ENCODE peak calls at places on chromosomes 1 and 21, in ten cellular contexts. T is IMR-90, C is right lobe of liver, R is fibroblast of the aortic adventitia, P is fibroblast of lung, Y is upper lobe of right lung, I is neural progenitor cell, E is testis, G is coronary artery, A is astrocyte of the spinal cord. L is an unnamed sample.

GRCh38 chr1:59057211-59057694 is 239.6 kb upstream of the FGGY start:
- DNase-seq in Y (no peak), E (peak; percentile 76), P (peak; percentile 98), R (peak; percentile 98), I (peak; percentile 45), C (peak; percentile 62), T (peak; percentile 93), G (peak; percentile 92), A (peak; percentile 91), L (peak; percentile 99)

GRCh38 chr1:55490556-55490955 is 275.4 kb upstream of the USP24 start:
- DNase-seq in T (peak; percentile 76), A (no peak), I (no peak), G (no peak), E (no peak), P (peak; percentile 53), R (peak; percentile 33), Y (no peak), C (no peak), L (peak; percentile 72)

GRCh38 chr21:38987551-38988210 is 182.0 kb downstream of the ETS2 start:
- DNase-seq in C (no peak), A (no peak), E (peak; percentile 27), G (no peak), I (no peak), T (no peak), P (no peak), Y (no peak), R (no peak), L (no peak)

GRCh38 chr1:21734526-21734925 is 48.4 kb downstream of the USP48 start:
- DNase-seq in E (no peak), R (peak; percentile 11), I (no peak), P (no peak), A (no peak), C (no peak), Y (no peak), T (peak; percentile 18), G (no peak), L (peak; percentile 39)

GRCh38 chr1:8059161-8059622 is 33.1 kb upstream of the ERRFI1 start:
- DNase-seq in I (no peak), R (peak; percentile 86), E (no peak), T (peak; percentile 75), C (no peak), A (peak; percentile 73), P (peak; percentile 94), Y (no peak), G (peak; percentile 81), L (peak; percentile 63)

GRCh38 chr1:93051961-93052360 is 27.1 kb upstream of the MTF2 start:
- DNase-seq in G (no peak), E (no peak), C (no peak), A (no peak), I (no peak), R (no peak), T (no peak), Y (no peak), P (no peak), L (peak; percentile 31)

GRCh38 chr1:234315588-234315987 is 57.7 kb upstream of the COA6 start:
- DNase-seq in Y (no peak), A (no peak), E (no peak), I (no peak), C (no peak), G (no peak), R (no peak), T (no peak), P (no peak), L (no peak)

GRCh38 chr1:220217383-220217988 is 54.8 kb downstream of the RAB3GAP2 start:
- DNase-seq in I (peak; percentile 16), R (no peak), A (no peak), C (no peak), G (no peak), Y (no peak), T (no peak), P (no peak), E (no peak), L (no peak)

GRCh38 chr21:33890187-33890586 is 25.4 kb downstream of the ATP5PO start:
- DNase-seq in P (no peak), E (no peak), T (no peak), G (no peak), I (no peak), R (no peak), Y (no peak), C (no peak), A (no peak), L (no peak)

GRCh38 chr21:33893917-33894316 is 21.7 kb downstream of the ATP5PO start:
- DNase-seq in A (no peak), G (no peak), Y (no peak), R (no peak), E (no peak), T (no peak), C (no peak), P (no peak), I (peak; percentile 56), L (no peak)

GRCh38 chr21:33895356-33895755 is 20.2 kb downstream of the ATP5PO start:
- DNase-seq in Y (no peak), R (no peak), T (no peak), A (no peak), P (no peak), G (no peak), C (no peak), I (no peak), E (no peak), L (no peak)

GRCh38 chr21:33894736-33895288 is 20.8 kb downstream of the ATP5PO start:
- DNase-seq in T (peak; percentile 89), Y (peak; percentile 82), C (peak; percentile 74), I (peak; percentile 89), P (peak; percentile 87), G (peak; percentile 85), E (peak; percentile 89), R (peak; percentile 89), A (peak; percentile 88), L (peak; percentile 87)

DNA sequence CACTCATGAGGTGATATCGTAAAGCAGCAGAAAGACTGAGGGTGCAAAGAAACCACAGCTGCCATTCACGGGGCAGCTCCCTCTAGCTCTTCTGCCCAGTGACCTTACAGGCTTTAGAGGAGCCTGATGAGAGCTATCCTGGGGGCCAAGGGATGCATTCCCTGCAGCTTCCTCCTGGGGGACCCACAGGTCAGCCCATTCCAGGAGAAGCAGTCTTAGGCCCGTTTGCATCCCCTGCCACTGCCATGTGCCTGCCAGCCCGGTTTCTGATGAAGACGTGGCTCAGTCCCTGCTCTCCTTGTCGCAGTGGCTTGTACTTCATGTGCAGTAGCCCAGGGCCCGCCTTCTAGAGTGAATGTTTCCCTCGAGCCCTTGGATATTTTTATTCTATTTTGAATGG is 22.8 kb downstream of the ATP5PO start:
- DNase-seq in A (no peak), T (no peak), Y (no peak), R (no peak), E (no peak), G (no peak), P (no peak), C (no peak), I (peak; percentile 65), L (no peak)
- TF ChIP-seq CTCF in A (no peak), T (no peak), Y (no peak), R (no peak), E (no peak), G (no peak), P (no peak), C (no peak), I (peak; percentile 47), L (peak; percentile 13)

GRCh38 chr1:232291258-232291657 is 338.7 kb downstream of the SIPA1L2 start:
- DNase-seq in I (no peak), G (no peak), A (no peak), P (peak; percentile 19), R (peak; percentile 32), T (no peak), Y (no peak), C (no peak), E (no peak), L (peak; percentile 26)

GRCh38 chr1:232293361-232293760 is 336.6 kb downstream of the SIPA1L2 start:
- DNase-seq in E (no peak), A (no peak), Y (no peak), I (no peak), T (no peak), R (no peak), C (no peak), G (no peak), P (no peak), L (no peak)

GRCh38 chr1:232292246-232292645 is 337.7 kb downstream of the SIPA1L2 start:
- DNase-seq in I (no peak), A (peak; percentile 24), R (peak; percentile 13), G (no peak), E (no peak), T (no peak), P (peak; percentile 14), C (no peak), Y (no peak), L (no peak)

GRCh38 chr1:232291681-232292080 is 338.3 kb downstream of the SIPA1L2 start:
- DNase-seq in A (no peak), G (no peak), C (no peak), T (no peak), P (peak; percentile 22), E (no peak), I (no peak), R (peak; percentile 55), Y (no peak), L (no peak)

GRCh38 chr1:232292818-232293217 is 337.1 kb downstream of the SIPA1L2 start:
- DNase-seq in A (no peak), R (no peak), I (no peak), Y (no peak), E (no peak), P (no peak), C (no peak), G (no peak), T (no peak), L (no peak)
- H3K4me3 ChIP-seq in A (no peak overlapping the region), R (no peak overlapping the region), I (no peak overlapping the region), Y (no peak overlapping the region), E (no peak overlapping the region), P (no peak overlapping the region), C (no peak overlapping the region), G (no peak overlapping the region), T (no peak overlapping the region), L (no peak overlapping the region)

GRCh38 chr1:148355976-148356375 is 127.1 kb downstream of the PPIAL4G start:
- DNase-seq in A (no peak), R (no peak), G (no peak), T (peak; percentile 18), E (no peak), P (no peak), C (no peak), Y (no peak), I (no peak), L (peak; percentile 39)

GRCh38 chr1:148354909-148355308 is 128.2 kb downstream of the PPIAL4G start:
- DNase-seq in I (no peak), R (no peak), T (no peak), P (no peak), E (no peak), A (no peak), Y (no peak), G (no peak), C (no peak), L (no peak)

GRCh38 chr1:148354284-148354869 is 128.7 kb downstream of the PPIAL4G start:
- DNase-seq in Y (no peak), A (no peak), R (no peak), T (no peak), P (no peak), E (no peak), G (no peak), I (peak; percentile 43), C (no peak), L (no peak)

GRCh38 chr1:148353461-148354283 is 129.4 kb downstream of the PPIAL4G start:
- DNase-seq in R (peak; percentile 85), E (no peak), P (peak; percentile 72), C (no peak), G (no peak), T (peak; percentile 60), Y (no peak), A (peak; percentile 69), I (peak; percentile 67), L (peak; percentile 82)

DNA sequence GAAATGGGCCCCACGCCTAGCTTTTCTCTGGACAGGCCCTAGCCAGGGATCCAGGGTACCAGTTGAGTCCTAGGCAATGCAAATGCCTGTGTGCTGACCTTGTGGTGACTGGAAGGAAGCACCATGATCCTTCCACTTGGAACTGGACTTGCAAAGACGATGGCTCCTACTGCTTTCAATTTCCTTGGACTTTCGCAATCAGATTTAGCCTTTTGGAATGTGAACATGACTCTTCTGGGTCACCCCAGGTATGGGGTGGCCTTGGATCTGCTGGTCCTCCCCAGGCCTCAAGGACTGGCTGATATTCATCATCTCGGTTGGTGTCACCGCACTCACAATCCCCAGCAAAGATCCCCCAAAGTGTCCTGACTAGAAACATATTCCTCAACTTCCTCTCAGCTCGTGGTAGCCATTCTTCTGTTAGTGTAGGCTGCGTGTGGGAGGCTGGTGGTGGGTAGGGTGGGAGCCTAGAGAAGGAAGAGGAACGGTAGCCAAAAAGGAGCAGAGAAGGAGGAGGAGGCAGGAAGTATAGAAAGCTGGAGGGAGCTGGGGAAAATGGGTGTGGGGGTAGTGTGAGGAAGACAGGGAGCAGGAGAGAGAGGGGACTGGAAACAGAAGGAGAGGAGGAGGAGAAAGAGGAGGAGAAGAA is 130.5 kb downstream of the PPIAL4G start:
- DNase-seq in G (no peak), P (no peak), Y (no peak), T (no peak), A (no peak), I (no peak), C (no peak), E (no peak), R (no peak), L (no peak)
- TF ChIP-seq CTCF in G (no peak), P (no peak), Y (no peak), T (no peak), A (no peak), I (no peak), C (no peak), E (no peak), R (no peak), L (no peak)

GRCh38 chr1:201400257-201401230 is 1.4 kb upstream of the LAD1 start:
- DNase-seq in Y (no peak), G (no peak), R (no peak), C (no peak), I (no peak), P (no peak), A (no peak), E (no peak), T (no peak), L (no peak)
- H3K4me3 ChIP-seq in Y (peak overlapping the region; percentile 41), G (no peak overlapping the region), R (no peak overlapping the region), C (peak overlapping the region; percentile 58), I (no peak overlapping the region), P (no peak overlapping the region), A (no peak overlapping the region), E (no peak overlapping the region), T (no peak overlapping the region), L (no peak overlapping the region)

L was measured in fibroblast of mammary gland.